ENCODE peak calls at places on chromosomes 7 and 10, in seven cellular contexts. Q is GM04504, T is dermis microvascular lymphatic vessel endothelial cell, K is fibroblast of villous mesenchyme, A is aorta, L is Kasumi-1, S is GM13977. P is an unnamed sample.

GRCh38 chr10:24054421-24054820 is 154.5 kb upstream of the KIAA1217 start:
- DNase-seq in Q (no peak), T (no peak), K (no peak), A (no peak), L (no peak), S (no peak), P (no peak)

GRCh38 chr7:30524545-30524944 is 19.9 kb upstream of the GGCT start:
- DNase-seq in Q (no peak), T (no peak), K (no peak), A (no peak), L (no peak), S (no peak), P (no peak)

GRCh38 chr10:78177013-78177370 is 143.3 kb downstream of the RPS24 start:
- DNase-seq in Q (no peak), T (no peak), K (no peak), A (no peak), L (no peak), S (no peak), P (no peak)

GRCh38 chr7:73706122-73707044 is 13.1 kb downstream of the STX1A start:
- DNase-seq in Q (no peak), T (no peak), K (no peak), A (no peak), L (peak; percentile 35), S (no peak), P (no peak)

GRCh38 chr10:21297525-21298383 is 227.7 kb downstream of the SKIDA1 start:
- DNase-seq in Q (no peak), T (no peak), K (peak; percentile 31), A (no peak), L (no peak), S (no peak), P (no peak)

GRCh38 chr7:43873300-43873699 is 4.0 kb upstream of the MRPS24 start:
- DNase-seq in Q (peak; percentile 92), T (no peak), K (peak; percentile 91), A (peak; percentile 70), L (no peak), S (peak; percentile 4), P (peak; percentile 79)

GRCh38 chr7:101179117-101179779 is 845 bp downstream of the NAT16 start:
- DNase-seq in Q (no peak), T (no peak), K (no peak), A (no peak), L (no peak), S (no peak), P (no peak)

GRCh38 chr10:72045586-72045985 is 42.8 kb downstream of the SPOCK2 start:
- DNase-seq in Q (no peak), T (no peak), K (peak; percentile 93), A (no peak), L (no peak), S (no peak), P (no peak)

GRCh38 chr10:129814681-129815646 is 149.1 kb downstream of the EBF3 start:
- DNase-seq in Q (no peak), T (no peak), K (no peak), A (no peak), L (no peak), S (no peak), P (no peak)

GRCh38 chr7:100400656-100401055 is 27.4 kb downstream of the PILRA start:
- DNase-seq in Q (no peak), T (peak; percentile 9), K (peak; percentile 7), A (no peak), L (peak; percentile 16), S (no peak), P (no peak)

GRCh38 chr7:2012981-2013380 is 219.8 kb downstream of the MAD1L1 start:
- DNase-seq in Q (peak; percentile 42), T (no peak), K (peak; percentile 18), A (peak; percentile 52), L (no peak), S (no peak), P (no peak)

GRCh38 chr7:47988496-47989386 is 9.3 kb upstream of the HUS1 start:
- DNase-seq in Q (no peak), T (no peak), K (no peak), A (no peak), L (peak; percentile 60), S (no peak), P (no peak)